ENCODE peak calls at places on chromosome 7, in five cellular contexts. I is right cardiac atrium, U is epithelial cell of esophagus, J is fibroblast of lung, O is AG09309. C is an unnamed sample.

GRCh38 chr7:3162286-3162685 is 118.6 kb upstream of the CARD11 start:
- DNase-seq in I (no peak), U (no peak), J (peak), O (no peak), C (no peak)

GRCh38 chr7:39240864-39241263 is 263.2 kb downstream of the POU6F2 start:
- DNase-seq in I (no peak), U (peak), J (no peak), O (no peak), C (no peak)

GRCh38 chr7:39293424-39293823 is 272.8 kb upstream of the YAE1 start:
- DNase-seq in I (no peak), U (no peak), J (no peak), O (no peak), C (no peak)

GRCh38 chr7:129514683-129515082 is 12.4 kb downstream of the SMKR1 start:
- DNase-seq in I (no peak), U (peak), J (no peak), O (no peak), C (no peak)

GRCh38 chr7:36862685-36863375 is 138.5 kb upstream of the AOAH start:
- DNase-seq in I (no peak), U (no peak), J (peak), O (no peak), C (no peak)

GRCh38 chr7:32513205-32513604 is 17.9 kb downstream of the AVL9 start:
- DNase-seq in I (no peak), U (no peak), J (no peak), O (no peak), C (no peak)

GRCh38 chr7:82442492-82443043 is 1.0 kb downstream of the CACNA2D1 start:
- DNase-seq in I (peak), U (peak), J (peak), O (no peak), C (no peak)

GRCh38 chr7:14899065-14899464 is 3.5 kb downstream of the DGKB start:
- DNase-seq in I (no peak), U (no peak), J (peak), O (no peak), C (no peak)

GRCh38 chr7:107396990-107397389 is 72.9 kb upstream of the GPR22 start:
- DNase-seq in I (no peak), U (peak), J (no peak), O (no peak), C (no peak)

GRCh38 chr7:85479918-85480658 is 293.2 kb upstream of the SEMA3D start:
- DNase-seq in I (no peak), U (no peak), J (no peak), O (peak), C (no peak)

GRCh38 chr7:29331163-29331562 is 136.6 kb downstream of the CHN2 start:
- DNase-seq in I (no peak), U (no peak), J (no peak), O (no peak), C (no peak)

GRCh38 chr7:48035967-48036478 is 680 bp downstream of the C7orf57 start:
- DNase-seq in I (peak), U (peak), J (peak), O (no peak), C (no peak)

GRCh38 chr7:124497209-124497608 is 268.4 kb downstream of the GPR37 start:
- DNase-seq in I (no peak), U (peak), J (no peak), O (no peak), C (no peak)

GRCh38 chr7:131338173-131338572 is 10.5 kb downstream of the MKLN1 start:
- DNase-seq in I (no peak), U (no peak), J (no peak), O (no peak), C (no peak)

DNA sequence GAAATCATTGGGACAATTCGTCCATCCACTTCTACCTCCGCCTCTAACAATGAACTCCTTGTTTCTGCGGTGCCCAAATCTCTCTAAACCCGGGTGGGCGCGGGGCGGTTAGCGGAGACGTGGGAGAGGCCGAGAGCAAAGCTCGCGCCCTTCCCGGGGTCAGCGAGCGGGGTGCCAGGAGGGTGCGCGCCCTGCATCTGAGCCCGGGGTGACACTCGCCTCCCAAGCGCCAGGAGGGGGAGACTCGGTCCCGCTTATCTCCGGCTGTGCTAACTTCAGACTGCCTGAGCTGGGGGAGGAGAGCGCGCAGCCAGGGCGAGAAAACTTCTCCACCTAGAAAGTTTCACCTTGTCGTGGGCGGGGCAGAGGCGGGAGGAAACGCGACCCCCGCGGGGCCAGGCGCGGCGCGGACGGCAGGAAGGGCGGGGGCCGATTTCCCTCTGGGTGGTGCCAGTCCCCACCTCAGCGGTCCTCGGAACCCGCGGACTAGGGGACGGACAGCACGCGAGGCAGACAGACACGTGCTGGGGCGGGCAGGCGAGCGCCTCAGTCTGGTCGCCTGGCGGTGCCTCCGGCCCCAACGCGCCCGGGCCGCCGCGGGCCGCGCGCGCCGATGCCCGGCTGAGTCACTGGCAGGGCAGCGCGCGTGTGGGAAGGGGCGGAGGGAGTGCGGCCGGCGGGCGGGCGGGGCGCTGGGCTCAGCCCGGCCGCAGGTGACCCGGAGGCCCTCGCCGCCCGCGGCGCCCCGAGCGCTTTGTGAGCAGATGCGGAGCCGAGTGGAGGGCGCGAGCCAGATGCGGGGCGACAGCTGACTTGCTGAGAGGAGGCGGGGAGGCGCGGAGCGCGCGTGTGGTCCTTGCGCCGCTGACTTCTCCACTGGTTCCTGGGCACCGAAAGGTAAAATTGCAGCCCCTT is at the start of gene MET:
- DNase-seq in I (peak), U (peak), J (peak), O (no peak), C (peak)
- H3K4me3 ChIP-seq in I (peak), U (peak), J (peak), O (peak), C (peak)

GRCh38 chr7:128265906-128266300 is 24.8 kb downstream of the LEP start:
- DNase-seq in I (no peak), U (no peak), J (no peak), O (no peak), C (no peak)

GRCh38 chr7:128268233-128268632 is 27.2 kb downstream of the LEP start:
- DNase-seq in I (no peak), U (no peak), J (no peak), O (no peak), C (no peak)

GRCh38 chr7:128265156-128265905 is 24.3 kb downstream of the LEP start:
- DNase-seq in I (no peak), U (no peak), J (no peak), O (no peak), C (no peak)

GRCh38 chr7:128266891-128267839 is 26.1 kb downstream of the LEP start:
- DNase-seq in I (peak), U (peak), J (peak), O (peak), C (no peak)

DNA sequence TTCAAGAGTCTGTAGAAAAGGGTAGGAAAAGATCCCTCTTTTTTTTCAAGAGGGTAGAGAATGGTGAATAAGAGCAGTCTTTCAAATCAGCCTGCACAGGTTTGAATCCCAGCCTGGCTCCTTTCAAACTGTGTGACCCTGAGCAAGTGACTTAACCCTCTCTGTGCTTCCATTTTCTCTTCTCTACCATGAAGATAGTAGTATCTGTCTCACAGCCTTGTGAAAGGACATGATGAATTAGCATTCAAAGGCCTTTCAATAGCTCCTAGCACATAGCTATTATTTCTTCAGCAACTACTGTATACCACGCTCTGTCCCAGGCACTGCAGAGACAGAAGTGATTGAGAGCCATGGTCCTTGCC is 25.4 kb downstream of the LEP start:
- DNase-seq in I (no peak), U (no peak), J (no peak), O (no peak), C (no peak)
- H3K4me3 ChIP-seq in I (no peak), U (no peak), J (no peak), O (no peak), C (no peak)

DNA sequence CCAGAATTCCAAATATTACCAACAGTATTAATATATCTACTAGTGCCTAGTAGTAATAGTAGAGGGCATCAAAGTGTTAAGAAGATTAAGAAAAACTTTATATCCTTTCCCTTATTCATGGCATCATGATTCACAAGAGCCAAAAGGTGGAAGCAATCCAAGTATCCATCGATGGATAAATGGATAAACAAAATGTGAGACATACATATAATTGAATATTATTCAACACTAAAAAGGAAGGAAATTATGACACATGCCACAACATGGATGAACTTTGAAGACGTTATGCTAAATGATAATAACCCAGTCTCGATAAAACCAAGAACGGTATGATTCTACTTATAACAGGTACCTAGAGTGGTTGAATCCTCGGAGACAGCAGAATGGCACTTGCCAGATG is 23.1 kb downstream of the CDCA7L start:
- DNase-seq in I (no peak), U (no peak), J (no peak), O (no peak), C (no peak)
- H3K4me3 ChIP-seq in I (no peak), U (no peak), J (no peak), O (no peak), C (no peak)

GRCh38 chr7:159048656-159049055 is 96.0 kb downstream of the VIPR2 start:
- DNase-seq in I (no peak), U (no peak), J (no peak), O (no peak), C (no peak)
- H3K4me3 ChIP-seq in I (no peak), U (no peak), J (no peak), O (no peak), C (no peak)